ENCODE peak calls at places on chromosomes 7 and 10, in ten cellular contexts. N, V, Y, R, L, M, X, H, J and P are unnamed samples.

GRCh38 chr10:6108631-6109443 is 20.0 kb downstream of the RBM17 start:
- DNase-seq in H (no peak), Y (no peak), R (no peak), V (peak), M (peak), X (no peak), J (peak), L (peak), N (peak), P (no peak)

GRCh38 chr10:133127291-133128125 is 32.5 kb upstream of the KNDC1 start:
- DNase-seq in L (no peak), V (no peak), R (peak), Y (peak), J (no peak), X (no peak), H (no peak), M (no peak), N (peak), P (peak)

GRCh38 chr10:28171468-28172235 is 131.2 kb downstream of the MPP7 start:
- DNase-seq in Y (no peak), X (no peak), L (peak), M (peak), V (no peak), N (no peak), J (peak), H (no peak), R (no peak), P (peak)

GRCh38 chr7:106022193-106022821 is 59.2 kb downstream of the CDHR3 start:
- DNase-seq in L (no peak), R (no peak), V (no peak), N (no peak), Y (no peak), H (peak), J (no peak), M (no peak), X (no peak), P (no peak)

GRCh38 chr7:139231513-139232376 is 708 bp downstream of the UBN2 start:
- DNase-seq in N (peak), X (peak), M (peak), H (peak), V (peak), J (no peak), L (peak), R (peak), Y (no peak), P (peak)

GRCh38 chr10:81018898-81019890 is 481.5 kb downstream of the SH2D4B start:
- DNase-seq in V (peak), H (no peak), L (peak), R (no peak), J (peak), N (peak), X (no peak), Y (no peak), M (peak), P (no peak)

GRCh38 chr7:81845628-81846259 is 75.9 kb upstream of the HGF start:
- DNase-seq in Y (no peak), N (no peak), X (no peak), J (peak), L (peak), V (peak), M (peak), H (no peak), R (no peak), P (no peak)

GRCh38 chr7:123916240-123916724 is 8.8 kb upstream of the SPAM1 start:
- DNase-seq in M (peak), X (no peak), N (peak), H (no peak), J (peak), R (no peak), L (peak), Y (no peak), V (peak), P (no peak)

GRCh38 chr7:50304158-50304910 is at the start of gene IKZF1:
- DNase-seq in H (peak), Y (peak), V (peak), X (peak), L (peak), J (no peak), M (no peak), R (peak), N (no peak), P (peak)

GRCh38 chr10:124122211-124122610 is 28.8 kb upstream of the CHST15 start:
- DNase-seq in Y (peak), R (no peak), N (no peak), H (no peak), L (no peak), J (no peak), X (no peak), M (no peak), V (no peak), P (no peak)

GRCh38 chr10:69218831-69219230 is 1.3 kb upstream of the HKDC1 start:
- DNase-seq in X (no peak), J (no peak), V (no peak), N (no peak), M (no peak), L (no peak), H (no peak), R (no peak), Y (no peak), P (no peak)

GRCh38 chr10:113891476-113891875 is 37.0 kb downstream of the NHLRC2 start:
- DNase-seq in H (no peak), X (no peak), R (no peak), V (no peak), N (no peak), Y (no peak), J (no peak), L (no peak), M (no peak), P (no peak)

GRCh38 chr7:66110861-66111260 is 3.8 kb upstream of the CRCP start:
- DNase-seq in N (peak), M (peak), V (no peak), H (no peak), R (no peak), X (no peak), L (peak), J (peak), Y (no peak), P (no peak)

GRCh38 chr10:79488303-79488702 is 24.0 kb upstream of the EIF5AL1 start:
- DNase-seq in N (peak), Y (peak), R (no peak), V (peak), X (peak), L (peak), H (no peak), J (peak), M (peak), P (peak)

GRCh38 chr7:11373546-11374142 is 400.0 kb downstream of the PHF14 start:
- DNase-seq in R (no peak), M (no peak), H (no peak), N (no peak), X (no peak), J (peak), V (peak), L (peak), Y (no peak), P (no peak)

GRCh38 chr7:81111781-81112540 is 193.1 kb upstream of the SEMA3C start:
- DNase-seq in L (peak), M (peak), Y (no peak), H (no peak), J (peak), N (no peak), X (no peak), R (no peak), V (peak), P (no peak)

GRCh38 chr7:90574136-90574819 is 21.8 kb upstream of the CDK14 start:
- DNase-seq in M (peak), H (no peak), Y (no peak), X (peak), J (peak), V (peak), N (no peak), R (no peak), L (peak), P (no peak)

GRCh38 chr7:87225696-87226095 is 6.2 kb upstream of the TMEM243 start:
- DNase-seq in V (no peak), L (no peak), N (peak), X (no peak), R (no peak), J (peak), Y (no peak), H (no peak), M (peak), P (no peak)

GRCh38 chr10:92119340-92119739 is 171.5 kb downstream of the CPEB3 start:
- DNase-seq in Y (no peak), H (no peak), V (no peak), L (no peak), X (no peak), J (no peak), M (no peak), R (no peak), N (no peak), P (no peak)

GRCh38 chr7:95104739-95105138 is 197.3 kb downstream of the PPP1R9A start:
- DNase-seq in X (no peak), N (peak), H (no peak), V (peak), J (no peak), R (no peak), Y (no peak), L (no peak), M (no peak), P (no peak)

GRCh38 chr7:44114586-44115310 is 8.6 kb downstream of the POLD2 start:
- DNase-seq in Y (peak), X (peak), V (no peak), R (no peak), H (no peak), L (no peak), N (no peak), M (no peak), J (no peak), P (no peak)

GRCh38 chr10:60031664-60032063 is 125.3 kb upstream of the CCDC6 start:
- DNase-seq in Y (peak), N (peak), J (no peak), M (no peak), L (no peak), V (no peak), X (no peak), H (no peak), R (no peak), P (peak)

GRCh38 chr7:103094102-103094501 is 19.2 kb downstream of the ARMC10 start:
- DNase-seq in J (no peak), H (no peak), R (no peak), L (peak), V (no peak), X (no peak), M (no peak), Y (no peak), N (no peak), P (no peak)

GRCh38 chr7:156603004-156603403 is 37.6 kb upstream of the RNF32 start:
- DNase-seq in Y (no peak), N (no peak), R (no peak), V (no peak), X (no peak), L (no peak), M (no peak), J (no peak), H (no peak), P (no peak)

GRCh38 chr7:134593530-134594392 is 44.9 kb downstream of the AKR1B15 start:
- DNase-seq in H (no peak), M (peak), N (no peak), R (no peak), V (peak), L (peak), Y (peak), X (peak), J (peak), P (peak)

GRCh38 chr10:84181631-84182030 is 8.0 kb downstream of the GPR15LG start:
- DNase-seq in N (no peak), M (no peak), V (no peak), J (no peak), H (no peak), Y (no peak), R (no peak), L (no peak), X (no peak), P (no peak)

GRCh38 chr7:34946486-34946885 is 90.8 kb downstream of the DPY19L1 start:
- DNase-seq in M (no peak), R (no peak), J (no peak), L (no peak), X (no peak), Y (no peak), H (no peak), N (no peak), V (no peak), P (no peak)

GRCh38 chr10:17025444-17026295 is 103.9 kb downstream of the CUBN start:
- DNase-seq in L (peak), V (peak), J (peak), X (no peak), M (peak), R (no peak), Y (no peak), H (peak), N (peak), P (peak)

GRCh38 chr7:29968683-29969457 is 20.7 kb downstream of the SCRN1 start:
- DNase-seq in M (peak), X (no peak), J (peak), H (no peak), R (no peak), L (peak), N (peak), Y (no peak), V (no peak), P (no peak)

GRCh38 chr7:15648461-15648961 is 38.0 kb downstream of the MEOX2 start:
- DNase-seq in J (no peak), L (no peak), M (no peak), V (no peak), Y (no peak), N (no peak), X (no peak), R (no peak), H (no peak), P (no peak)

GRCh38 chr7:75688200-75689136 is 50.3 kb downstream of the HIP1 start:
- DNase-seq in H (no peak), M (no peak), V (no peak), N (no peak), L (no peak), Y (no peak), R (peak), X (peak), J (no peak), P (peak)

GRCh38 chr7:158192184-158192835 is 395.3 kb downstream of the PTPRN2 start:
- DNase-seq in H (no peak), J (no peak), X (no peak), Y (no peak), M (no peak), V (no peak), N (no peak), R (no peak), L (no peak), P (no peak)

GRCh38 chr10:30816144-30816811 is 186.7 kb upstream of the LYZL2 start:
- DNase-seq in V (no peak), X (no peak), L (no peak), J (no peak), N (no peak), R (no peak), M (no peak), Y (no peak), H (no peak), P (peak)

GRCh38 chr10:30813872-30814471 is 184.4 kb upstream of the LYZL2 start:
- DNase-seq in N (peak), J (peak), R (no peak), M (peak), H (no peak), V (peak), Y (no peak), X (no peak), L (peak), P (no peak)

GRCh38 chr10:30812018-30812851 is 182.7 kb upstream of the LYZL2 start:
- DNase-seq in X (peak), L (peak), J (peak), V (peak), H (no peak), M (peak), N (no peak), Y (peak), R (no peak), P (peak)

GRCh38 chr10:30810416-30810815 is 180.9 kb upstream of the LYZL2 start:
- DNase-seq in N (no peak), V (no peak), Y (no peak), J (no peak), M (no peak), R (no peak), H (no peak), L (no peak), X (no peak), P (no peak)

DNA sequence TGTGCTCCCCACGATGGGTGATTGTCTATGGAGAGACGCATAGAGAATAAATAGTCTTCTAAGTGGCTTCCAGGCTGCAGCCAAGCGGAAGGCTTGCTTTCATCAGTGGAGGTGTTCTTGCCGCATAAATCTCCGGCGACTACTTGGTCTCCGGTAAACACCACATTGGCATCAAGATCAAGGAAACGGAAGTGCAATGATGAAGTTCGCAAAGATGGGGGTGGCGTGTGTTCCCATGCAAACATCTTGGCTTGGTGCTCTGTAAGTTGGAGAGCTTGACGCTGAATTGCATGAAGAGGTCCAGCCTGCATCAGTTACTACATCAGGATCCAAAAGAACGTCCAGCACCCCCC is 182.1 kb upstream of the LYZL2 start:
- DNase-seq in H (no peak), R (no peak), L (no peak), M (no peak), J (peak), V (no peak), X (no peak), Y (peak), N (no peak), P (no peak)
- H3K27ac ChIP-seq in H (no peak), R (peak), L (no peak), M (peak), J (peak), V (peak), X (peak), Y (peak), N (no peak), P (peak)

GRCh38 chr10:37495415-37495814 is 362.0 kb downstream of the ZNF248 start:
- DNase-seq in V (no peak), L (no peak), R (no peak), X (no peak), Y (no peak), J (no peak), N (no peak), M (no peak), H (no peak), P (no peak)
- TF ChIP-seq CTCF in V (peak), L (no peak), R (peak), X (no peak), Y (no peak), J (no peak), N (peak), M (no peak), H (no peak), P (peak)

GRCh38 chr7:101736077-101736476 is 81.3 kb upstream of the CUX1 start:
- DNase-seq in J (no peak), H (no peak), L (no peak), M (no peak), X (no peak), V (no peak), Y (no peak), N (peak), R (no peak), P (no peak)
- H3K27ac ChIP-seq in J (no peak), H (no peak), L (no peak), M (no peak), X (no peak), V (no peak), Y (no peak), N (no peak), R (no peak), P (no peak)

GRCh38 chr10:1698185-1698584 is 39.1 kb downstream of the ADARB2 start:
- DNase-seq in L (no peak), M (no peak), Y (no peak), J (no peak), N (no peak), R (no peak), X (no peak), V (no peak), H (no peak), P (no peak)
- TF ChIP-seq CTCF in L (no peak), M (no peak), Y (no peak), J (no peak), N (no peak), R (no peak), X (no peak), V (no peak), H (no peak), P (no peak)

DNA sequence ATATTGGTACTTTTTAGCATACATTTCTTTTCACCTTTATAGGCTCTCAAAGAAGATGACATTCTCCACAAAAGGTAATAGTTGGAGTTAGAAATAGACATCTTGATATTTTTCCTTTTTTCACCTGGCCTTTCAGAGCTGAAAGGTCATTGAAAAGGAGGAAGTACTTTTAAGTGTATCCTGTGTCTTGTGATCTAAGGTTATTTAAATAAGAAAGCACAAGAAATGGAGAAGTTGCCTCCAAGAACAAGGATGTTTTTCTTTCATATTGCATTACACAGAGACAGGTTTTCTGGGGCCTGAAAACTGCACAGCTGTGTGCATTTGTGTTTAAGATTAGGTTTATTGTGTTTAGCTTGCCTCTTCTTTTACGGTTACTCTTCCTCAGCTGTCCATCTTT is 103.4 kb upstream of the SEMA3D start:
- DNase-seq in H (no peak), N (no peak), X (no peak), V (no peak), Y (no peak), M (no peak), J (no peak), L (no peak), R (no peak), P (no peak)
- H3K27ac ChIP-seq in H (no peak), N (no peak), X (no peak), V (no peak), Y (no peak), M (no peak), J (no peak), L (no peak), R (no peak), P (no peak)

GRCh38 chr10:121664671-121665070 is 66.4 kb upstream of the FGFR2 start:
- DNase-seq in M (no peak), N (no peak), Y (no peak), X (no peak), V (no peak), J (no peak), R (no peak), H (no peak), L (no peak), P (no peak)

GRCh38 chr10:121665809-121666208 is 67.6 kb upstream of the FGFR2 start:
- DNase-seq in M (no peak), J (no peak), R (no peak), N (no peak), X (no peak), V (no peak), L (no peak), H (no peak), Y (no peak), P (no peak)

GRCh38 chr10:121662531-121662930 is 64.3 kb upstream of the FGFR2 start:
- DNase-seq in Y (no peak), X (no peak), L (no peak), V (no peak), N (no peak), J (no peak), R (peak), H (no peak), M (no peak), P (no peak)

GRCh38 chr10:121661451-121661851 is 63.2 kb upstream of the FGFR2 start:
- DNase-seq in J (no peak), N (no peak), L (no peak), R (peak), M (no peak), H (no peak), Y (no peak), X (no peak), V (no peak), P (no peak)

GRCh38 chr10:121662945-121663917 is 65.0 kb upstream of the FGFR2 start:
- DNase-seq in V (no peak), N (no peak), L (no peak), J (no peak), X (no peak), M (no peak), H (no peak), R (no peak), Y (no peak), P (no peak)
- TF ChIP-seq CTCF in V (peak), N (no peak), L (peak), J (no peak), X (no peak), M (no peak), H (no peak), R (no peak), Y (no peak), P (no peak)

GRCh38 chr10:3046941-3047621 is 20.3 kb upstream of the PFKP start:
- DNase-seq in R (no peak), H (no peak), L (no peak), M (peak), V (no peak), J (no peak), N (no peak), Y (no peak), X (no peak), P (no peak)

GRCh38 chr10:3047622-3047995 is 19.7 kb upstream of the PFKP start:
- DNase-seq in X (no peak), Y (no peak), N (no peak), H (no peak), J (no peak), L (no peak), M (no peak), V (no peak), R (no peak), P (no peak)

GRCh38 chr10:3045471-3046209 is 21.7 kb upstream of the PFKP start:
- DNase-seq in H (no peak), L (peak), R (peak), J (peak), X (peak), Y (peak), M (peak), V (peak), N (peak), P (peak)

GRCh38 chr10:3048114-3049019 is 19.0 kb upstream of the PFKP start:
- DNase-seq in H (no peak), R (no peak), Y (no peak), M (peak), V (no peak), J (peak), L (no peak), X (no peak), N (no peak), P (peak)

GRCh38 chr10:3046210-3046779 is 21.1 kb upstream of the PFKP start:
- DNase-seq in N (no peak), H (no peak), R (no peak), Y (no peak), J (no peak), L (no peak), X (no peak), V (no peak), M (no peak), P (no peak)
- H3K27ac ChIP-seq in N (no peak), H (no peak), R (peak), Y (no peak), J (peak), L (peak), X (peak), V (peak), M (peak), P (peak)